ENCODE peak calls at places on chromosomes 4 and X, in eight cellular contexts. N is ELF-1; P is psoas muscle; O is EL; Q is stimulated activated CD8-positive, alpha-beta memory T cell treated with anti-CD3 and anti-CD28 coated beads, Interleukin-4, amount 100 ng/mL, for 1 hour; X is right cardiac atrium; W is NCI-H1048; F is GOT3. T is an unnamed sample.

GRCh38 chr4:147287588-147287890 is 193.4 kb upstream of the EDNRA start:
- DNase-seq in F (no peak), N (no peak), P (no peak), Q (no peak), X (no peak), W (no peak), O (no peak), T (no peak)

GRCh38 chrX:41384041-41384705 is 50.2 kb downstream of the DDX3X start:
- DNase-seq in O (peak; percentile 81), N (peak; percentile 74), W (no peak), X (peak; percentile 90), Q (no peak), P (peak; percentile 49), F (peak; percentile 6), T (peak; percentile 24)

GRCh38 chr4:41670530-41670929 is 78.0 kb downstream of the PHOX2B start:
- DNase-seq in W (no peak), N (no peak), Q (no peak), F (no peak), X (no peak), P (no peak), O (no peak), T (peak; percentile 54)

GRCh38 chr4:88359558-88359957 is 19.1 kb upstream of the HERC6 start:
- DNase-seq in F (no peak), Q (no peak), X (no peak), O (no peak), N (no peak), W (no peak), P (no peak), T (no peak)

GRCh38 chrX:54494970-54495813 is 842 bp downstream of the FGD1 start:
- DNase-seq in F (no peak), W (no peak), Q (no peak), O (peak; percentile 12), N (peak; percentile 57), P (peak; percentile 29), X (peak; percentile 71), T (no peak)

GRCh38 chr4:186820371-186820990 is 96.8 kb upstream of the FAT1 start:
- DNase-seq in X (peak; percentile 74), F (no peak), Q (no peak), P (peak; percentile 16), W (no peak), O (peak; percentile 62), N (no peak), T (no peak)

GRCh38 chrX:50799531-50799961 is 14.4 kb downstream of the SHROOM4 start:
- DNase-seq in W (no peak), N (no peak), F (no peak), Q (no peak), X (no peak), P (no peak), O (no peak), T (no peak)

GRCh38 chr4:141807073-141807472 is 170.7 kb downstream of the IL15 start:
- DNase-seq in W (no peak), F (no peak), X (no peak), P (no peak), Q (no peak), O (peak; percentile 76), N (no peak), T (peak; percentile 8)

GRCh38 chr4:155433636-155434360 is 57.0 kb upstream of the MAP9 start:
- DNase-seq in X (no peak), P (no peak), F (no peak), O (peak; percentile 23), W (no peak), N (no peak), Q (no peak), T (no peak)

T was measured in Ammon's horn.